ENCODE peak calls at places on chromosomes 3 and 15, in six cellular contexts. U is K562, L is upper lobe of left lung, X is HepG2, A is A549, T is GM12878. R is an unnamed sample. For H3K4me1, the result is how much of the 10 kb centered on the place peaks cover.

GRCh38 chr15:35719964-35720507 is 174.1 kb upstream of the DPH6 start:
- ATAC-seq in U (no peak), L (no peak), X (no peak), A (no peak), T (no peak), R (no peak)

GRCh38 chr3:119340014-119340413 is 45.8 kb downstream of the ARHGAP31 start:
- ATAC-seq in U (no peak), L (no peak), X (no peak), A (no peak), T (peak), R (no peak)

GRCh38 chr15:37079726-37080125 is 20.6 kb downstream of the MEIS2 start:
- ATAC-seq in U (peak), L (no peak), X (no peak), A (no peak), T (no peak), R (peak)

GRCh38 chr3:58270485-58270884 is 32.9 kb downstream of the ABHD6 start:
- ATAC-seq in U (no peak), L (no peak), X (no peak), A (no peak), T (no peak), R (no peak)

GRCh38 chr3:7820969-7821368 is 680.7 kb upstream of the LMCD1 start:
- ATAC-seq in U (no peak), L (no peak), X (no peak), A (no peak), T (no peak), R (no peak)

GRCh38 chr15:71512281-71513016 is 297.9 kb upstream of the NR2E3 start:
- ATAC-seq in U (no peak), L (no peak), X (peak), A (no peak), T (no peak), R (no peak)

GRCh38 chr3:112681822-112682325 is 40.9 kb upstream of the CCDC80 start:
- ATAC-seq in U (no peak), L (no peak), X (no peak), A (no peak), T (no peak), R (no peak)

GRCh38 chr3:185046623-185047022 is 106.2 kb downstream of the C3orf70 start:
- ATAC-seq in U (no peak), L (no peak), X (no peak), A (no peak), T (no peak), R (no peak)

GRCh38 chr3:124107074-124107473 is 115.2 kb upstream of the ROPN1 start:
- ATAC-seq in U (no peak), L (no peak), X (no peak), A (no peak), T (no peak), R (no peak)

GRCh38 chr3:48492461-48493202 is 11.3 kb downstream of the SHISA5 start:
- ATAC-seq in U (no peak), L (no peak), X (no peak), A (no peak), T (peak), R (no peak)

GRCh38 chr15:51613988-51614387 is 8.6 kb downstream of the DMXL2 start:
- ATAC-seq in U (no peak), L (no peak), X (no peak), A (no peak), T (no peak), R (no peak)

GRCh38 chr3:132628157-132628556 is 31.1 kb downstream of the ACKR4 start:
- ATAC-seq in U (no peak), L (no peak), X (no peak), A (no peak), T (no peak), R (no peak)

GRCh38 chr3:72413228-72413627 is 435.0 kb downstream of the SHQ1 start:
- ATAC-seq in U (peak), L (no peak), X (peak), A (no peak), T (no peak), R (no peak)

GRCh38 chr3:116316781-116317180 is 128.5 kb downstream of the LSAMP start:
- ATAC-seq in U (no peak), L (no peak), X (no peak), A (no peak), T (no peak), R (no peak)

GRCh38 chr15:101346928-101347327 is 51.9 kb upstream of the SNRPA1 start:
- ATAC-seq in U (no peak), L (no peak), X (no peak), A (no peak), T (no peak), R (no peak)

GRCh38 chr3:170159933-170160332 is 21.6 kb downstream of the PHC3 start:
- ATAC-seq in U (no peak), L (no peak), X (no peak), A (no peak), T (no peak), R (no peak)

GRCh38 chr3:195859061-195859845 is 47.5 kb upstream of the MUC4 start:
- ATAC-seq in U (peak), L (peak), X (peak), A (no peak), T (peak), R (peak)

GRCh38 chr15:41695750-41696436 is 35.7 kb downstream of the MGA start:
- ATAC-seq in U (peak), L (peak), X (peak), A (peak), T (peak), R (no peak)

GRCh38 chr3:71708478-71709098 is 16.6 kb downstream of the EIF4E3 start:
- ATAC-seq in U (no peak), L (peak), X (no peak), A (no peak), T (no peak), R (no peak)

GRCh38 chr3:48178072-48178471 is 10.1 kb downstream of the CDC25A start:
- ATAC-seq in U (no peak), L (no peak), X (no peak), A (no peak), T (no peak), R (no peak)

GRCh38 chr3:107216711-107217110 is 160.5 kb upstream of the CCDC54 start:
- ATAC-seq in U (no peak), L (no peak), X (no peak), A (peak), T (no peak), R (no peak)

GRCh38 chr15:29917600-29918597 is 95.6 kb upstream of the TJP1 start:
- ATAC-seq in U (no peak), L (no peak), X (no peak), A (peak), T (no peak), R (no peak)

GRCh38 chr3:47554335-47554734 is 24.3 kb downstream of the CSPG5 start:
- ATAC-seq in U (no peak), L (no peak), X (peak), A (no peak), T (no peak), R (no peak)

GRCh38 chr15:64571857-64572291 is 111.5 kb downstream of the ZNF609 start:
- ATAC-seq in U (peak), L (no peak), X (peak), A (no peak), T (peak), R (no peak)

GRCh38 chr3:132285620-132285945 is 31.6 kb upstream of the ACP3 start:
- ATAC-seq in U (no peak), L (no peak), X (peak), A (no peak), T (no peak), R (no peak)

GRCh38 chr15:85543741-85544155 is 163.3 kb downstream of the AKAP13 start:
- ATAC-seq in U (no peak), L (peak), X (no peak), A (no peak), T (no peak), R (peak)

GRCh38 chr3:59812778-59813558 is 763.1 kb upstream of the CFAP20DC start:
- ATAC-seq in U (no peak), L (no peak), X (no peak), A (no peak), T (no peak), R (peak)

GRCh38 chr3:153287017-153287416 is 125.0 kb downstream of the RAP2B start:
- ATAC-seq in U (no peak), L (no peak), X (no peak), A (no peak), T (no peak), R (no peak)

GRCh38 chr15:51917493-51917892 is 54.1 kb downstream of the LEO1 start:
- ATAC-seq in U (peak), L (peak), X (peak), A (peak), T (peak), R (no peak)

GRCh38 chr3:72669224-72669623 is 179.0 kb downstream of the SHQ1 start:
- ATAC-seq in U (no peak), L (no peak), X (no peak), A (no peak), T (no peak), R (no peak)

GRCh38 chr3:186254676-186255665 is 107.1 kb downstream of the DGKG start:
- ATAC-seq in U (no peak), L (no peak), X (no peak), A (no peak), T (peak), R (no peak)

GRCh38 chr3:81874738-81875137 is 113.3 kb upstream of the GBE1 start:
- ATAC-seq in U (no peak), L (no peak), X (no peak), A (no peak), T (no peak), R (no peak)

GRCh38 chr15:98731712-98732450 is 83.5 kb downstream of the IGF1R start:
- ATAC-seq in U (no peak), L (no peak), X (no peak), A (no peak), T (no peak), R (no peak)

GRCh38 chr3:114454592-114455251 is 160.9 kb downstream of the TIGIT start:
- ATAC-seq in U (no peak), L (peak), X (no peak), A (no peak), T (peak), R (no peak)

GRCh38 chr3:52121459-52121795 is 32.8 kb downstream of the POC1A start:
- ATAC-seq in U (no peak), L (no peak), X (no peak), A (no peak), T (peak), R (no peak)

GRCh38 chr3:140470211-140470610 is 207.7 kb upstream of the TRIM42 start:
- ATAC-seq in U (no peak), L (no peak), X (no peak), A (no peak), T (no peak), R (no peak)

GRCh38 chr3:43709022-43709421 is 18.3 kb downstream of the ABHD5 start:
- ATAC-seq in U (no peak), L (no peak), X (peak), A (no peak), T (no peak), R (peak)

GRCh38 chr3:58480309-58480708 is 11.6 kb upstream of the KCTD6 start:
- ATAC-seq in U (no peak), L (no peak), X (no peak), A (no peak), T (no peak), R (no peak)

GRCh38 chr3:165156757-165157156 is 39.4 kb downstream of the SLITRK3 start:
- ATAC-seq in U (no peak), L (no peak), X (no peak), A (no peak), T (no peak), R (no peak)

GRCh38 chr3:45113625-45114050 is 32.5 kb downstream of the CDCP1 start:
- ATAC-seq in U (no peak), L (no peak), X (no peak), A (no peak), T (peak), R (peak)

GRCh38 chr3:45123030-45123429 is 23.1 kb downstream of the CDCP1 start:
- ATAC-seq in U (peak), L (no peak), X (no peak), A (peak), T (peak), R (no peak)

GRCh38 chr3:45119824-45120614 is 26.2 kb downstream of the CDCP1 start:
- ATAC-seq in U (no peak), L (no peak), X (peak), A (no peak), T (no peak), R (no peak)

GRCh38 chr3:45120615-45121158 is 25.5 kb downstream of the CDCP1 start:
- ATAC-seq in U (peak), L (no peak), X (peak), A (no peak), T (no peak), R (no peak)

DNA sequence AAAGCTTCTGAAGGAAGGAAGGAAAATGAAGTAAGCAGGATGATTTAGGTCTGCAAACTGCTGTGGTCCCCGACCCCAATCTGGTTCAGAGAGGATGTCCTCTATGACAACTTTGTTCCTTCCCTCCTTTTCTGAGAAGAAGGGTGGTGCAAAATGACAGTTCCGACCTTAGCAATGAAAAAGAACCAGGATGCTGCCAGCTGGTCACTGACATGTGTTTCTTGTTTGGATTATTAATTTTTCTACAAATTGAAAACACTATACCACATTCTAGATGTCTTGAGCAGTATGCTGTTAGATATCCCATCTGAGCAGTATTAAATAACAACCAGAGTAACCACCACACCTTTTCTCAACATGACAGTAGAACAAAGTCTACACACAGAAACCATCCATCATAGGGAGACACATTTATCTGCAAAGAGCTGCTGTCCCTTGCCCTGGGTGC is 27.5 kb downstream of the CDCP1 start:
- ATAC-seq in U (no peak), L (no peak), X (no peak), A (no peak), T (no peak), R (no peak)
- H3K4me1 ChIP-seq in U (under half), L (under half), X (under half), A (under half), T (under half), R (under half)

GRCh38 chr15:59299919-59300617 is 72.6 kb downstream of the MYO1E start:
- ATAC-seq in U (no peak), L (peak), X (no peak), A (peak), T (peak), R (peak)
- TF ChIP-seq EP300 in U (no peak), L (no peak), X (no peak), A (peak), T (peak), R (no peak)

GRCh38 chr3:159672728-159673471 is 315.7 kb upstream of the IL12A start:
- ATAC-seq in U (no peak), L (no peak), X (peak), A (peak), T (peak), R (no peak)
- TF ChIP-seq CTCF in U (no peak), L (no peak), X (no peak), A (no peak), T (no peak), R (no peak)

GRCh38 chr3:30691249-30691880 is 85.0 kb downstream of the TGFBR2 start:
- ATAC-seq in U (no peak), L (no peak), X (peak), A (no peak), T (no peak), R (peak)
- H3K4me1 ChIP-seq in U (under half), L (half or more), X (half or more), A (half or more), T (under half), R (half or more)

GRCh38 chr15:62900071-62900812 is 142.3 kb upstream of the TPM1 start:
- ATAC-seq in U (no peak), L (no peak), X (no peak), A (no peak), T (no peak), R (no peak)

GRCh38 chr15:62901087-62901486 is 141.5 kb upstream of the TPM1 start:
- ATAC-seq in U (no peak), L (no peak), X (no peak), A (no peak), T (no peak), R (no peak)

GRCh38 chr15:62896969-62897486 is 145.5 kb upstream of the TPM1 start:
- ATAC-seq in U (peak), L (peak), X (peak), A (peak), T (no peak), R (peak)

GRCh38 chr15:62897634-62898033 is 144.9 kb upstream of the TPM1 start:
- ATAC-seq in U (no peak), L (no peak), X (no peak), A (no peak), T (no peak), R (no peak)

DNA sequence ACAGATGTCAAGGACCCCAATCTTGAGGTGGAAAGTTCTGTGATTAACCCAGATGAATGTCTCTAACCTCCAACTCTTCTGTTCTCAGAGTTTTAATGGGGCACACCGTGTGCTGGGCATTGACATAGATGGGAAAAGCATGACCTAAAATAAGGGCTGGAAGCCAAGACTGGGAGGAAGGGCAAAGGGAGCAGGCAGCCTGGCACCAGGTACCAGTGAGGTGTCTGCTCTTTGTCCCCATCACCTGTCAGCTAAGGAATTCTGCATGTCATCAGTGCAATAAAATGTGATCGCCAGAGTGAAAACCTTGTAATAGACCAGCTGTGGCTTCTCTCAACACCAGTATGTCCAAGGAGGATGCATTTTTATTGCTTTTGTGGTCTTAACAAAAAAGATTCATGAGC is 143.5 kb upstream of the TPM1 start:
- ATAC-seq in U (no peak), L (no peak), X (no peak), A (no peak), T (no peak), R (peak)
- TF ChIP-seq EP300 in U (no peak), L (no peak), X (no peak), A (no peak), T (no peak), R (peak)

GRCh38 chr3:49607796-49608195 is 53.5 kb downstream of the BSN start:
- ATAC-seq in U (peak), L (no peak), X (peak), A (peak), T (peak), R (no peak)
- TF ChIP-seq CTCF in U (no peak), L (no peak), X (no peak), A (no peak), T (no peak), R (no peak)

GRCh38 chr15:68696532-68697363 is 118.0 kb downstream of the CORO2B start:
- ATAC-seq in U (no peak), L (no peak), X (no peak), A (no peak), T (no peak), R (no peak)
- H3K4me1 ChIP-seq in U (under half), L (under half), X (under half), A (under half), T (under half), R (under half)

DNA sequence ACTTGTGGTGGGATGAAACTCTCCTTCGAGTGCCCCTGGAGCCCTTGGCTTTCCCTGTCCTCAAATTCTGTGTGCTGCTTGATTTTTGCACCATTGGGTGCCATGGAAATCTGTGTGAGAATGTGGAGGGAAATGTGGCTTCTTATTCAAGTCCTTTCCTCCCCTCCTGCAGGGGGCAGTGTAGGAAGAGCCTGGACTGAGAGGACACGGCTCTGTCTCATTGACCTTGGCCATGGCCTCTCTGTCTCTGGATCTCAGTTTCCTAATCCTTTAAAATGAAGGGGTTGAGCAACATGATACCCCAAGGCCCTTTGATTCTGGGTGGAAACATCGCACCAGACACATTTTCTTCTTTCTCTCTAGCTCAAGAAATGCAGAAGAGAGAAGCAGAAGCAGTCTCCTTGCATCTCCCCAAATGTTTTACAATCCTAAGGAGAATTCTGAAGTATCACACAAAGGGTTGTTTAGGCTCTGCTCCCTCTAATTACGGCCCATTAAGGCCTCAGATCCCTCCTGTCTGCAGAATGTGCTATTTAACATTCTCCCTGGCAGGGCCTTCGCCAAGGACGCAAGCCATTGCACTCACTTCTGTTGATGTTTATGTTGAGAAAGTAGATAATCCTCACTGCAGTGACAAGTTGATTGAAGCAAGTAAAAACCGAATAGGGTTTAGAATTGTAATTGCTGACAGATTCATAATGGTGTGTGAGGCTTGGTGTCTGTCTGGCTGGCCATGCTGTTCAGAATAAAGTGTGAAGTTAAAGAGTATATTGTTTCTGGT is 169.1 kb downstream of the TPRG1 start:
- ATAC-seq in U (no peak), L (no peak), X (peak), A (no peak), T (peak), R (no peak)
- TF ChIP-seq EP300 in U (no peak), L (no peak), X (no peak), A (no peak), T (no peak), R (no peak)

GRCh38 chr15:58583171-58583908 is 151.5 kb downstream of the LIPC start:
- ATAC-seq in U (no peak), L (no peak), X (no peak), A (no peak), T (no peak), R (no peak)

GRCh38 chr15:58585668-58586461 is 154.1 kb downstream of the LIPC start:
- ATAC-seq in U (peak), L (no peak), X (peak), A (no peak), T (peak), R (no peak)

GRCh38 chr15:58584789-58585461 is 153.1 kb downstream of the LIPC start:
- ATAC-seq in U (peak), L (no peak), X (peak), A (no peak), T (peak), R (no peak)

GRCh38 chr15:58587481-58587880 is 155.7 kb downstream of the LIPC start:
- ATAC-seq in U (no peak), L (no peak), X (no peak), A (no peak), T (no peak), R (no peak)

GRCh38 chr15:58582150-58582549 is 150.4 kb downstream of the LIPC start:
- ATAC-seq in U (no peak), L (no peak), X (no peak), A (no peak), T (no peak), R (no peak)
- TF ChIP-seq CTCF in U (no peak), L (no peak), X (no peak), A (no peak), T (no peak), R (no peak)